ENCODE peak calls at places on chromosomes 13 and 19, in six cellular contexts. One of them, this sample, is unnamed. For H4K20me1 and H3K4me1, the result is how much of the 10 kb centered on the place peaks cover.

GRCh38 chr19:30898353-30899103 is 450.7 kb downstream of the TSHZ3 start:
- DNase-seq in fibroblast of lung: no peak
- DNase-seq in OCI-LY7: peak
- DNase-seq in GM23248: no peak
- DNase-seq in hepatocyte: no peak
- DNase-seq in PC-3: no peak
- DNase-seq in this sample: no peak

GRCh38 chr13:34941835-34942731 is at the start of gene NBEA:
- DNase-seq in OCI-LY7: peak
- DNase-seq in PC-3: peak
- DNase-seq in GM23248: peak
- DNase-seq in hepatocyte: peak
- DNase-seq in fibroblast of lung: peak
- DNase-seq in this sample: peak

GRCh38 chr19:17415107-17415506 is 4.7 kb upstream of the MVB12A start:
- DNase-seq in GM23248: no peak
- DNase-seq in fibroblast of lung: no peak
- DNase-seq in OCI-LY7: no peak
- DNase-seq in hepatocyte: no peak
- DNase-seq in PC-3: no peak
- DNase-seq in this sample: no peak

GRCh38 chr19:45050036-45050435 is 11.2 kb downstream of the CLASRP start:
- DNase-seq in fibroblast of lung: no peak
- DNase-seq in GM23248: peak
- DNase-seq in PC-3: no peak
- DNase-seq in OCI-LY7: no peak
- DNase-seq in hepatocyte: no peak
- DNase-seq in this sample: peak

GRCh38 chr13:42893346-42893745 is 98.7 kb downstream of the EPSTI1 start:
- DNase-seq in PC-3: peak
- DNase-seq in OCI-LY7: no peak
- DNase-seq in hepatocyte: no peak
- DNase-seq in GM23248: peak
- DNase-seq in fibroblast of lung: peak
- DNase-seq in this sample: peak

GRCh38 chr13:49669735-49670309 is 21.5 kb downstream of the EBPL start:
- DNase-seq in GM23248: peak
- DNase-seq in PC-3: peak
- DNase-seq in OCI-LY7: peak
- DNase-seq in fibroblast of lung: peak
- DNase-seq in hepatocyte: peak
- DNase-seq in this sample: peak

GRCh38 chr13:113726961-113727411 is 32.0 kb upstream of the TMEM255B start:
- DNase-seq in OCI-LY7: no peak
- DNase-seq in GM23248: peak
- DNase-seq in PC-3: peak
- DNase-seq in hepatocyte: no peak
- DNase-seq in fibroblast of lung: peak
- DNase-seq in this sample: peak

GRCh38 chr13:85896516-85897450 is 97.6 kb upstream of the SLITRK6 start:
- DNase-seq in hepatocyte: no peak
- DNase-seq in fibroblast of lung: no peak
- DNase-seq in PC-3: peak
- DNase-seq in OCI-LY7: peak
- DNase-seq in GM23248: peak
- DNase-seq in this sample: peak

GRCh38 chr13:85013006-85013405 is 786.2 kb downstream of the SLITRK6 start:
- DNase-seq in fibroblast of lung: no peak
- DNase-seq in OCI-LY7: no peak
- DNase-seq in GM23248: no peak
- DNase-seq in hepatocyte: no peak
- DNase-seq in PC-3: no peak
- DNase-seq in this sample: peak

GRCh38 chr13:41315466-41316047 is 4.5 kb downstream of the NAA16 start:
- DNase-seq in OCI-LY7: no peak
- DNase-seq in fibroblast of lung: peak
- DNase-seq in GM23248: peak
- DNase-seq in PC-3: no peak
- DNase-seq in hepatocyte: no peak
- DNase-seq in this sample: peak

GRCh38 chr13:99087130-99087953 is 109.5 kb upstream of the DOCK9 start:
- DNase-seq in GM23248: peak
- DNase-seq in OCI-LY7: peak
- DNase-seq in hepatocyte: peak
- DNase-seq in PC-3: peak
- DNase-seq in fibroblast of lung: peak
- DNase-seq in this sample: peak

GRCh38 chr13:20001351-20001750 is 42.8 kb downstream of the ZMYM2 start:
- DNase-seq in hepatocyte: no peak
- DNase-seq in fibroblast of lung: peak
- DNase-seq in GM23248: no peak
- DNase-seq in OCI-LY7: no peak
- DNase-seq in PC-3: no peak
- DNase-seq in this sample: no peak

GRCh38 chr13:102847272-102848234 is 1.7 kb downstream of the ERCC5 start:
- DNase-seq in GM23248: peak
- DNase-seq in OCI-LY7: peak
- DNase-seq in hepatocyte: peak
- DNase-seq in PC-3: peak
- DNase-seq in fibroblast of lung: peak
- DNase-seq in this sample: peak

GRCh38 chr19:6737873-6738725 is 719 bp upstream of the GPR108 start:
- DNase-seq in fibroblast of lung: peak
- DNase-seq in PC-3: peak
- DNase-seq in GM23248: peak
- DNase-seq in hepatocyte: peak
- DNase-seq in OCI-LY7: peak
- DNase-seq in this sample: peak

GRCh38 chr13:29570058-29570654 is 25.3 kb downstream of the SLC7A1 start:
- DNase-seq in hepatocyte: no peak
- DNase-seq in OCI-LY7: no peak
- DNase-seq in fibroblast of lung: no peak
- DNase-seq in PC-3: no peak
- DNase-seq in GM23248: no peak
- DNase-seq in this sample: no peak

GRCh38 chr13:37701306-37701705 is 102.7 kb upstream of the POSTN start:
- DNase-seq in hepatocyte: no peak
- DNase-seq in PC-3: no peak
- DNase-seq in GM23248: peak
- DNase-seq in OCI-LY7: no peak
- DNase-seq in fibroblast of lung: peak
- DNase-seq in this sample: no peak
- H4K20me1 ChIP-seq in hepatocyte: under half
- H4K20me1 ChIP-seq in PC-3: under half
- H4K20me1 ChIP-seq in GM23248: under half
- H4K20me1 ChIP-seq in OCI-LY7: under half
- H4K20me1 ChIP-seq in fibroblast of lung: under half
- H4K20me1 ChIP-seq in this sample: under half

DNA sequence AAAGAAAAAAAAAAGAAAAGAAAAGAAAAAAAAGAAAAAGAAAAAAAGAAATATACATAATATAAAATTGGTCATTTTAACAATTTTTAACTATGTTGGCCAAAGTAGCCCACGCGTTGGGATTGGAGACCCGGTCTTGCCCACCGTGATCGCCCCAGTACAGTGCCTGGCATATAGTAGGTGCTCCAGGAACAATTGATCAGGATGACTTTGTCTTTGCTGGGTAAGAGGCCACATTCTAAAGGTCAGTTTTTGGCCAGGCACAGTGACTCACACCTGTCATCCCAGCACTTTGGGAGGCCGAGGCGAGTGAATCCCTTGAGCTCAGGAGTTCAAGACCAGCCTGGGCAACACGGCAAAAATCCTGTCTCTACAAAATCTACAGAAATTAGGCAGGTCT is 3.8 kb upstream of the ANGPTL4 start:
- DNase-seq in OCI-LY7: no peak
- DNase-seq in hepatocyte: no peak
- DNase-seq in PC-3: no peak
- DNase-seq in GM23248: no peak
- DNase-seq in fibroblast of lung: no peak
- DNase-seq in this sample: no peak
- H3K4me1 ChIP-seq in OCI-LY7: under half
- H3K4me1 ChIP-seq in hepatocyte: under half
- H3K4me1 ChIP-seq in PC-3: under half
- H3K4me1 ChIP-seq in GM23248: under half
- H3K4me1 ChIP-seq in fibroblast of lung: under half
- H3K4me1 ChIP-seq in this sample: under half

DNA sequence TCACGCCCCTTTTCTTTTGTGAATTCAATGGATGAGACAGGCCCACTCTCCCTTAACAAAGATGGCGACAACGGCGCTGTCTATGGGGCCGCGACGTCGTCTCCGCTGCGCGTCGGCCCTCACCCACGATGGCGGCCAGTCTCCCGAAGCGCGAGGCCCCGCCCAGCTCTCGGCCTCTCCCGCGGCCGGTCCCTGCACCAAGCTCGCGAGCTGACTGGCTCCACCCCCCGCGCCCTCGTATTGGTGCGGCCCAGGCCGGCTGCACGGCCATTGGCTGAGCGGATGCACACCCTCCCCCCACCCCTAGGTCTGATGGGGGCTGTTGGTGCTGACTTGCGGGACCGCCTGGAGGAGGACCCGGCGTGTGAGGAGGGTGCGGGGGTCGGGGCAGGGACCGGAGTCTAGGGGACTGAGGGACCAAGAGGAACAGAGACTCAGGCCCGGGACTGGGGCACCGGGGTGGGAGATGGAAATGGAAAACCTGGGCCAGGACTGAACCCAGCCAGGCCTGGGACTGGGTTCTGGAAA is 4.8 kb downstream of the SPHK2 start:
- DNase-seq in hepatocyte: peak
- DNase-seq in GM23248: peak
- DNase-seq in fibroblast of lung: peak
- DNase-seq in OCI-LY7: peak
- DNase-seq in PC-3: no peak
- DNase-seq in this sample: peak
- H4K20me1 ChIP-seq in hepatocyte: under half
- H4K20me1 ChIP-seq in GM23248: under half
- H4K20me1 ChIP-seq in fibroblast of lung: under half
- H4K20me1 ChIP-seq in OCI-LY7: under half
- H4K20me1 ChIP-seq in PC-3: under half
- H4K20me1 ChIP-seq in this sample: under half

GRCh38 chr19:15035795-15036311 is 13.4 kb upstream of the CASP14 start:
- DNase-seq in hepatocyte: no peak
- DNase-seq in fibroblast of lung: no peak
- DNase-seq in PC-3: no peak
- DNase-seq in OCI-LY7: no peak
- DNase-seq in GM23248: no peak
- DNase-seq in this sample: no peak

GRCh38 chr19:15028490-15028889 is 20.8 kb upstream of the CASP14 start:
- DNase-seq in PC-3: no peak
- DNase-seq in OCI-LY7: no peak
- DNase-seq in fibroblast of lung: no peak
- DNase-seq in hepatocyte: no peak
- DNase-seq in GM23248: no peak
- DNase-seq in this sample: no peak

GRCh38 chr19:15031675-15032074 is 17.6 kb upstream of the CASP14 start:
- DNase-seq in PC-3: no peak
- DNase-seq in GM23248: no peak
- DNase-seq in OCI-LY7: no peak
- DNase-seq in fibroblast of lung: no peak
- DNase-seq in hepatocyte: no peak
- DNase-seq in this sample: no peak
- H3K4me1 ChIP-seq in PC-3: under half
- H3K4me1 ChIP-seq in GM23248: under half
- H3K4me1 ChIP-seq in OCI-LY7: under half
- H3K4me1 ChIP-seq in fibroblast of lung: under half
- H3K4me1 ChIP-seq in hepatocyte: under half
- H3K4me1 ChIP-seq in this sample: under half

GRCh38 chr19:1822210-1822609 is 10.1 kb upstream of the ATP8B3 start:
- DNase-seq in OCI-LY7: no peak
- DNase-seq in hepatocyte: no peak
- DNase-seq in GM23248: no peak
- DNase-seq in PC-3: no peak
- DNase-seq in fibroblast of lung: no peak
- DNase-seq in this sample: no peak
- H4K20me1 ChIP-seq in OCI-LY7: under half
- H4K20me1 ChIP-seq in hepatocyte: under half
- H4K20me1 ChIP-seq in GM23248: under half
- H4K20me1 ChIP-seq in PC-3: under half
- H4K20me1 ChIP-seq in fibroblast of lung: under half
- H4K20me1 ChIP-seq in this sample: under half

GRCh38 chr19:50489461-50490011 is 12.9 kb upstream of the GARIN5A start:
- DNase-seq in OCI-LY7: no peak
- DNase-seq in fibroblast of lung: no peak
- DNase-seq in PC-3: no peak
- DNase-seq in GM23248: no peak
- DNase-seq in hepatocyte: no peak
- DNase-seq in this sample: no peak

GRCh38 chr19:50485284-50485955 is 8.8 kb upstream of the GARIN5A start:
- DNase-seq in PC-3: no peak
- DNase-seq in hepatocyte: no peak
- DNase-seq in OCI-LY7: no peak
- DNase-seq in fibroblast of lung: no peak
- DNase-seq in GM23248: no peak
- DNase-seq in this sample: no peak

GRCh38 chr19:50490411-50490811 is 13.8 kb upstream of the GARIN5A start:
- DNase-seq in GM23248: no peak
- DNase-seq in OCI-LY7: no peak
- DNase-seq in fibroblast of lung: no peak
- DNase-seq in hepatocyte: no peak
- DNase-seq in PC-3: no peak
- DNase-seq in this sample: no peak

GRCh38 chr19:50488795-50489194 is 12.1 kb upstream of the GARIN5A start:
- DNase-seq in OCI-LY7: no peak
- DNase-seq in fibroblast of lung: no peak
- DNase-seq in GM23248: no peak
- DNase-seq in hepatocyte: no peak
- DNase-seq in PC-3: no peak
- DNase-seq in this sample: no peak

GRCh38 chr19:50486823-50487515 is 10.3 kb upstream of the GARIN5A start:
- DNase-seq in GM23248: peak
- DNase-seq in fibroblast of lung: peak
- DNase-seq in PC-3: peak
- DNase-seq in hepatocyte: no peak
- DNase-seq in OCI-LY7: peak
- DNase-seq in this sample: no peak
- H3K4me1 ChIP-seq in GM23248: under half
- H3K4me1 ChIP-seq in fibroblast of lung: under half
- H3K4me1 ChIP-seq in PC-3: under half
- H3K4me1 ChIP-seq in hepatocyte: under half
- H3K4me1 ChIP-seq in OCI-LY7: under half
- H3K4me1 ChIP-seq in this sample: under half

GRCh38 chr19:3672993-3673392 is 27.3 kb downstream of the PIP5K1C start:
- DNase-seq in GM23248: no peak
- DNase-seq in fibroblast of lung: no peak
- DNase-seq in hepatocyte: no peak
- DNase-seq in PC-3: no peak
- DNase-seq in OCI-LY7: no peak
- DNase-seq in this sample: no peak
- H4K20me1 ChIP-seq in GM23248: under half
- H4K20me1 ChIP-seq in fibroblast of lung: under half
- H4K20me1 ChIP-seq in hepatocyte: under half
- H4K20me1 ChIP-seq in PC-3: under half
- H4K20me1 ChIP-seq in OCI-LY7: under half
- H4K20me1 ChIP-seq in this sample: under half

This sample was measured in mammary epithelial cell.